ENCODE peak calls at places on chromosome 21, in four cellular contexts. Q, H, T and W are unnamed samples.

GRCh38 chr21:26756491-26757159 is 88.6 kb downstream of the ADAMTS1 start:
- DNase-seq in H (no peak), Q (no peak), T (no peak), W (no peak)

GRCh38 chr21:38229260-38229877 is 27.4 kb upstream of the KCNJ15 start:
- DNase-seq in Q (no peak), H (no peak), T (no peak), W (no peak)

GRCh38 chr21:38804617-38805281 is 980 bp upstream of the ETS2 start:
- DNase-seq in Q (peak; percentile 74), T (peak; percentile 70), H (peak; percentile 54), W (no peak)

GRCh38 chr21:28971171-28971570 is 21.5 kb downstream of the LTN1 start:
- DNase-seq in Q (no peak), H (no peak), T (no peak), W (no peak)

GRCh38 chr21:41706678-41707077 is 60.2 kb downstream of the RIPK4 start:
- DNase-seq in H (peak; percentile 53), Q (no peak), T (peak; percentile 80), W (no peak)

GRCh38 chr21:28617300-28617699 is 375.4 kb downstream of the LTN1 start:
- DNase-seq in H (no peak), T (no peak), Q (no peak), W (no peak)

GRCh38 chr21:22174746-22175145 is 1176.5 kb downstream of the NCAM2 start:
- DNase-seq in Q (no peak), T (no peak), H (no peak), W (no peak)

GRCh38 chr21:35840949-35841348 is 219.4 kb downstream of the SETD4 start:
- DNase-seq in Q (no peak), H (no peak), T (no peak), W (no peak)

GRCh38 chr21:17388226-17388625 is 124.6 kb upstream of the CXADR start:
- DNase-seq in T (no peak), H (no peak), Q (no peak), W (no peak)

GRCh38 chr21:42567181-42567560 is 53.5 kb downstream of the SLC37A1 start:
- DNase-seq in H (no peak), Q (no peak), T (no peak), W (no peak)

GRCh38 chr21:39840373-39841097 is 26.7 kb upstream of the PCP4 start:
- DNase-seq in Q (no peak), T (no peak), H (no peak), W (no peak)

GRCh38 chr21:45893166-45894106 is 88.1 kb upstream of the COL6A1 start:
- DNase-seq in H (no peak), T (no peak), Q (no peak), W (no peak)

GRCh38 chr21:45994086-45994661 is 12.6 kb downstream of the COL6A1 start:
- DNase-seq in Q (no peak), T (no peak), H (no peak), W (no peak)

GRCh38 chr21:44760376-44760775 is 41.2 kb downstream of the UBE2G2 start:
- DNase-seq in T (no peak), H (no peak), Q (no peak), W (no peak)

GRCh38 chr21:35189077-35189863 is 140.2 kb upstream of the RUNX1 start:
- DNase-seq in T (no peak), H (no peak), Q (no peak), W (no peak)

GRCh38 chr21:42377211-42377950 is 11.0 kb upstream of the TFF1 start:
- DNase-seq in T (no peak), Q (no peak), H (no peak), W (no peak)